ENCODE peak calls at places on chromosome 2, in five cellular contexts. V is stomach; W is cardiac muscle cell; D is CD8-positive, alpha-beta memory T cell; Q is lower lobe of right lung. P is an unnamed sample. For H3K4me1, the result is how much of the 10 kb centered on the place peaks cover.

GRCh38 chr2:26654061-26654340 is 12.8 kb upstream of the CIB4 start:
- DNase-seq in V (peak), W (no peak), D (no peak), Q (no peak), P (no peak)

GRCh38 chr2:96157649-96158553 is 12.7 kb upstream of the DUSP2 start:
- DNase-seq in V (no peak), W (no peak), D (peak), Q (peak), P (peak)

GRCh38 chr2:10629819-10630532 is 59.8 kb downstream of the NOL10 start:
- DNase-seq in V (no peak), W (no peak), D (no peak), Q (no peak), P (no peak)

GRCh38 chr2:102122115-102122514 is 20.4 kb upstream of the IL1R1 start:
- DNase-seq in V (no peak), W (no peak), D (no peak), Q (no peak), P (no peak)

GRCh38 chr2:109109342-109109741 is 19.7 kb upstream of the SH3RF3 start:
- DNase-seq in V (no peak), W (no peak), D (no peak), Q (no peak), P (no peak)

GRCh38 chr2:196601430-196602306 is 37.8 kb upstream of the CCDC150 start:
- DNase-seq in V (peak), W (peak), D (no peak), Q (no peak), P (no peak)

GRCh38 chr2:180980943-180981898 is 816 bp downstream of the UBE2E3 start:
- DNase-seq in V (peak), W (peak), D (peak), Q (peak), P (peak)

GRCh38 chr2:201472411-201472810 is 20.9 kb downstream of the STRADB start:
- DNase-seq in V (no peak), W (no peak), D (no peak), Q (no peak), P (no peak)

GRCh38 chr2:96899084-96899735 is 29.3 kb upstream of the SEMA4C start:
- DNase-seq in V (no peak), W (no peak), D (no peak), Q (no peak), P (no peak)

GRCh38 chr2:120231974-120232635 is 8.9 kb upstream of the TMEM185B start:
- DNase-seq in V (peak), W (no peak), D (peak), Q (no peak), P (no peak)

GRCh38 chr2:240733803-240734495 is 42.3 kb downstream of the AQP12A start:
- DNase-seq in V (no peak), W (no peak), D (no peak), Q (no peak), P (no peak)

GRCh38 chr2:20573611-20574422 is 77.1 kb downstream of the HS1BP3 start:
- DNase-seq in V (no peak), W (no peak), D (no peak), Q (no peak), P (no peak)

GRCh38 chr2:96484096-96484495 is 21.1 kb downstream of the NEURL3 start:
- DNase-seq in V (no peak), W (no peak), D (no peak), Q (no peak), P (no peak)

GRCh38 chr2:150100311-150100710 is 387.2 kb downstream of the RND3 start:
- DNase-seq in V (no peak), W (no peak), D (no peak), Q (no peak), P (no peak)

GRCh38 chr2:179340678-179341077 is 76.0 kb upstream of the SESTD1 start:
- DNase-seq in V (no peak), W (peak), D (no peak), Q (no peak), P (no peak)

GRCh38 chr2:54329482-54330225 is 73.6 kb upstream of the TSPYL6 start:
- DNase-seq in V (no peak), W (no peak), D (no peak), Q (no peak), P (no peak)

GRCh38 chr2:128236491-128237035 is 82.1 kb downstream of the HS6ST1 start:
- DNase-seq in V (no peak), W (no peak), D (no peak), Q (no peak), P (peak)

GRCh38 chr2:147826615-147827375 is 18.0 kb upstream of the ACVR2A start:
- DNase-seq in V (no peak), W (no peak), D (no peak), Q (no peak), P (peak)

GRCh38 chr2:9169310-9170107 is 37.1 kb upstream of the ASAP2 start:
- DNase-seq in V (no peak), W (no peak), D (no peak), Q (no peak), P (no peak)

GRCh38 chr2:231674587-231675334 is 33.6 kb upstream of the PTMA start:
- DNase-seq in V (peak), W (peak), D (peak), Q (peak), P (peak)

GRCh38 chr2:15159751-15160177 is 401.4 kb downstream of the NBAS start:
- DNase-seq in V (no peak), W (peak), D (no peak), Q (no peak), P (no peak)

GRCh38 chr2:145692971-145693478 is 1173.1 kb upstream of the ZEB2 start:
- DNase-seq in V (peak), W (no peak), D (no peak), Q (no peak), P (no peak)

GRCh38 chr2:71417300-71418202 is 35.8 kb upstream of the DYSF start:
- DNase-seq in V (no peak), W (peak), D (peak), Q (no peak), P (no peak)

GRCh38 chr2:15571729-15572128 is 10.6 kb upstream of the NBAS start:
- DNase-seq in V (no peak), W (no peak), D (no peak), Q (no peak), P (no peak)

GRCh38 chr2:217216316-217216715 is 356.5 kb upstream of the TNP1 start:
- DNase-seq in V (no peak), W (no peak), D (no peak), Q (no peak), P (no peak)

GRCh38 chr2:46888421-46888952 is 27.1 kb downstream of the MCFD2 start:
- DNase-seq in V (no peak), W (no peak), D (no peak), Q (no peak), P (no peak)
- H3K4me3 ChIP-seq in V (no peak), W (no peak), D (no peak), Q (no peak), P (no peak)

DNA sequence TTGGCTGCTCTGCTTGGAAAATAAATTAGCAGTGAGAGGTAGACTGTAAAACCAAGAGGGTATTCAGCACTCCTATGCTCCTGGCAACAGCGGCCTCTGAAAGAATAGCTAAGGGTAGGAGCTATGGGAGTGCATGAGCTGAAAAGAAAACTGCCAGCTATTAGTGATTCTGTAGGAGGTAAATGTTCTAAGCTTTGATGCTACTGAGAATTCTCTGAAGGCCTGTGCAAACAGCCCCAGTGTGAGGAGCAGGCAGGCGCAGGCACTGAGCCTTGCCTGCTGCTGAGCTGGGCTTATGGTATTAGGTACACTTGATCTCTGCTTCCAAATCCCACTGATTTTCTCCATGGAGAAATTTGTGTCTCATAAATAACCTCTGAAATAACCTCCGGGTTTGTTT is 86.7 kb downstream of the NYAP2 start:
- DNase-seq in V (no peak), W (no peak), D (no peak), Q (no peak), P (no peak)
- H3K27ac ChIP-seq in V (no peak), W (no peak), D (no peak), Q (no peak), P (no peak)

GRCh38 chr2:63346441-63346840 is 241.8 kb downstream of the WDPCP start:
- DNase-seq in V (no peak), W (no peak), D (no peak), Q (no peak), P (no peak)

GRCh38 chr2:63343397-63344109 is 244.7 kb downstream of the WDPCP start:
- DNase-seq in V (no peak), W (no peak), D (no peak), Q (no peak), P (no peak)

GRCh38 chr2:63344575-63345284 is 243.5 kb downstream of the WDPCP start:
- DNase-seq in V (no peak), W (no peak), D (no peak), Q (no peak), P (no peak)

GRCh38 chr2:63345285-63345633 is 243.0 kb downstream of the WDPCP start:
- DNase-seq in V (no peak), W (no peak), D (no peak), Q (no peak), P (no peak)

GRCh38 chr2:63347361-63347760 is 240.9 kb downstream of the WDPCP start:
- DNase-seq in V (no peak), W (no peak), D (no peak), Q (no peak), P (no peak)
- H3K4me1 ChIP-seq in V (under half), W (under half), D (under half), Q (under half), P (under half)

GRCh38 chr2:110727923-110728322 is 4.5 kb upstream of the ACOXL start:
- DNase-seq in V (no peak), W (no peak), D (no peak), Q (no peak), P (no peak)

GRCh38 chr2:110735366-110735765 is 3.0 kb downstream of the ACOXL start:
- DNase-seq in V (no peak), W (no peak), D (no peak), Q (no peak), P (peak)

GRCh38 chr2:110729106-110729505 is 3.3 kb upstream of the ACOXL start:
- DNase-seq in V (no peak), W (no peak), D (no peak), Q (no peak), P (no peak)

GRCh38 chr2:110731064-110731463 is 1.3 kb upstream of the ACOXL start:
- DNase-seq in V (no peak), W (no peak), D (no peak), Q (no peak), P (no peak)

GRCh38 chr2:110732422-110733413 is at the start of gene ACOXL:
- DNase-seq in V (peak), W (no peak), D (no peak), Q (peak), P (peak)
- H3K4me3 ChIP-seq in V (peak), W (peak), D (peak), Q (peak), P (peak)